ENCODE peak calls at places on chromosomes 2 and 18, in seven cellular contexts. J, P, U, I, H, Q and R are unnamed samples.

GRCh38 chr2:216319771-216320170 is 52.5 kb downstream of the MARCHF4 start:
- DNase-seq in J (peak; percentile 52), P (no peak), U (no peak), I (peak; percentile 37), H (no peak), Q (peak; percentile 79), R (no peak)

GRCh38 chr18:7987284-7987976 is 420.3 kb downstream of the PTPRM start:
- DNase-seq in J (peak; percentile 85), P (no peak), U (no peak), I (peak; percentile 88), H (peak; percentile 32), Q (no peak), R (no peak)

GRCh38 chr2:239818531-239819011 is 206.6 kb downstream of the NDUFA10 start:
- DNase-seq in J (no peak), P (no peak), U (no peak), I (no peak), H (no peak), Q (no peak), R (no peak)

GRCh38 chr2:144154205-144154604 is 365.7 kb downstream of the ZEB2 start:
- DNase-seq in J (no peak), P (no peak), U (no peak), I (no peak), H (no peak), Q (no peak), R (no peak)

GRCh38 chr2:30711646-30712085 is 95.6 kb downstream of the CAPN13 start:
- DNase-seq in J (peak; percentile 77), P (peak; percentile 77), U (peak; percentile 76), I (peak; percentile 96), H (peak; percentile 88), Q (peak; percentile 92), R (peak; percentile 88)

GRCh38 chr2:101159526-101159925 is 8.3 kb upstream of the TBC1D8 start:
- DNase-seq in J (no peak), P (no peak), U (no peak), I (no peak), H (no peak), Q (no peak), R (no peak)

GRCh38 chr18:44914028-44914427 is 233.3 kb downstream of the SETBP1 start:
- DNase-seq in J (no peak), P (no peak), U (no peak), I (no peak), H (no peak), Q (no peak), R (no peak)

GRCh38 chr2:204152616-204153015 is 216.1 kb downstream of the ICOS start:
- DNase-seq in J (peak; percentile 13), P (no peak), U (no peak), I (no peak), H (no peak), Q (peak; percentile 39), R (no peak)

GRCh38 chr2:190578158-190579057 is 43.9 kb upstream of the NEMP2 start:
- DNase-seq in J (peak; percentile 23), P (no peak), U (no peak), I (peak; percentile 35), H (no peak), Q (no peak), R (no peak)

GRCh38 chr2:222756951-222757645 is 85.6 kb downstream of the MOGAT1 start:
- DNase-seq in J (peak; percentile 91), P (no peak), U (no peak), I (peak; percentile 59), H (no peak), Q (no peak), R (no peak)

GRCh38 chr2:48113767-48114166 is 207.5 kb upstream of the FBXO11 start:
- DNase-seq in J (no peak), P (no peak), U (no peak), I (no peak), H (no peak), Q (no peak), R (no peak)

GRCh38 chr2:128563348-128563687 is 244.7 kb upstream of the HS6ST1 start:
- DNase-seq in J (peak; percentile 99), P (no peak), U (no peak), I (peak; percentile 94), H (no peak), Q (no peak), R (no peak)

GRCh38 chr2:28035816-28036215 is 145.3 kb downstream of the BABAM2 start:
- DNase-seq in J (no peak), P (no peak), U (no peak), I (no peak), H (peak; percentile 75), Q (no peak), R (no peak)

GRCh38 chr2:140759431-140760156 is 1371.2 kb downstream of the LRP1B start:
- DNase-seq in J (no peak), P (peak; percentile 2), U (no peak), I (no peak), H (no peak), Q (peak; percentile 35), R (no peak)

GRCh38 chr2:20618468-20618885 is 32.4 kb downstream of the HS1BP3 start:
- DNase-seq in J (no peak), P (no peak), U (no peak), I (no peak), H (no peak), Q (no peak), R (no peak)

DNA sequence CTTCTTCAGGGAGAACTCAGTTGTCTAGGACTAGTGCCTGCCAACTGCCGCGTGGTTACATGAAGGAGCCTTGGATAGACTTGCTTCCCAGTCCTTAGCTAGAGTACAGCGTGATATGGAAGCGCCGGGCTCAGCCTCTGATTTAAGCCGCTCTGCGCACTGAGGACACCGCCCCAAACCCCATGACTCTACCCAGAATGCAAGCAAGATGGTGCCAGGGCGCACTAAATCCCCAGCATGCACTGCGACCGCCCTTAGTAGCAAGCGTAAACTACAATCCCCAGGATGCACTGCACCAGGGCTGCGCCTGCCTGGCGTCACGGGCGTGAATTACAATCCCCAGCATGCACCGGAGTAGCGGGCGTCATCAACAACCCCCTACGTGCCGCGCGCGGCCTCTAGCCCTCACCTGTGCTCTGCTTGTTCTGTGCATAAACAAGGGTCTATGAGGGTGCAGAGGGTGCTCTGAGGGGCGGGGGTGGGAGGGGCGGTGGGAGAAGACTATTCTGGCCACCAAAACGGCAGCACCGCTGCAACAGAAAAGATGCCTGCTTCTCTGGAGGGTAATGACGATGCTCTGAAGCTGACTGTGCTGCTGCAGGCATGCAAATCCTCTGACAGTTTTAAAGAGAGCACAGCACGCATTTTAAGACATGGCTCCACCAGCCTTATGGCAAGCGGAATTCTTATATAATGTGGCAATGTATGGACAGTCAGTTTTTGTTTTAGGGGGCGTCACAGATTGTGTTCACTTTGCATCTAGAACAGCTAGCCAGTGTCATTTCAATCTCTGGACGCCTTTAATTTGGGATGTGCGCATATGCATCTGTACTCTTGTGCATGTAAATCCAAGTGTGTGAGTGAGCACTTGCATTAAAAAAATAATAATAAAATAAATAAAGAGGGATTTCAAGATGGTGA is 282.5 kb upstream of the MYT1L start:
- DNase-seq in J (peak; percentile 82), P (peak; percentile 75), U (peak; percentile 67), I (peak; percentile 92), H (peak; percentile 9), Q (peak; percentile 95), R (peak; percentile 65)
- H3K27ac ChIP-seq in J (no peak overlapping the region), P (no peak overlapping the region), U (no peak overlapping the region), I (no peak overlapping the region), H (no peak overlapping the region), Q (no peak overlapping the region), R (peak overlapping the region; percentile 58)

DNA sequence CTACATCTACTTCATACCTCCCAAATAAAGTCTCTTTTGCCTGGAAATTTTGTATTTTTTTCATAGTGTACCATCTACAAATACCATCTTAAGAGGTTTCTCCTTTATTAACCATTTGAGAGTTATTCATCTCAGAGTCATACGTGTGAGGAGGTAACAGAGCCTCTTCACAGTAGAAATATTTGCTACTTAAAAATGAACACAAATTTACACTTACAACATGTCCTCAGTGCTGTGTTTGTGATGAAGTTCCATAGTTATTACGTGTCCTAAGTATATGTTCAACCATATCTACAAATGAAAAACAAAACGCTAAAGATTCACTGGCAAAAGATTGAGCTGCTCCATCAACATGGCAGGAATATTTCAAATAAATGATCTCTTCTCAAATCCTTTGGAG is 48.5 kb upstream of the HNRNPA3 start:
- DNase-seq in J (no peak), P (no peak), U (no peak), I (no peak), H (no peak), Q (no peak), R (no peak)
- H3K4me3 ChIP-seq in J (peak overlapping the region; percentile 29), P (peak overlapping the region; percentile 27), U (no peak overlapping the region), I (peak overlapping the region; percentile 36), H (peak overlapping the region; percentile 26), Q (no peak overlapping the region), R (no peak overlapping the region)

DNA sequence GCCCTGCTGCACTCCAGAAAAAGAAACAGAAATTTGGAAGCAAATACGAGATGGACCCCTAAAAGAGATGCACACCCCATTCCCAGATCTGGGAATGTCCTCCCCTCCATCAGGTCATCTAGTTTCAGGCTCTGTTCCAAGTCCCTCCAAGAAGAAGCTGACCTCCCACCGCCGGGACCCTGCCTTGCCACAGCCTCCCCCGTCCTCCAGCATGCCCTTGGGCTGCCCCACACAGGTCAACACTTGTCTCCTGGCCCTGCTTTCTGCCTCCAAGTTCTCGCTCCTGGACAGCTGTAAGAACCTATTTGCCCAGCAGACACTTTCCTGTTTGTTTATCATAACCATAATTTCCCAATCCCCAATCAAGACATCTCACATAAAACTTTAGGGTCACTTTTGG is 2.0 kb downstream of the ASPRV1 start:
- DNase-seq in J (no peak), P (no peak), U (no peak), I (no peak), H (no peak), Q (no peak), R (no peak)
- H3K27me3 ChIP-seq in J (peaks cover 23% of the 10 kb centered on the region), P (no peaks in the 10 kb centered on the region), U (no peaks in the 10 kb centered on the region), I (no peaks in the 10 kb centered on the region), H (peaks cover 23% of the 10 kb centered on the region), Q (no peaks in the 10 kb centered on the region), R (peaks cover 5% of the 10 kb centered on the region)

DNA sequence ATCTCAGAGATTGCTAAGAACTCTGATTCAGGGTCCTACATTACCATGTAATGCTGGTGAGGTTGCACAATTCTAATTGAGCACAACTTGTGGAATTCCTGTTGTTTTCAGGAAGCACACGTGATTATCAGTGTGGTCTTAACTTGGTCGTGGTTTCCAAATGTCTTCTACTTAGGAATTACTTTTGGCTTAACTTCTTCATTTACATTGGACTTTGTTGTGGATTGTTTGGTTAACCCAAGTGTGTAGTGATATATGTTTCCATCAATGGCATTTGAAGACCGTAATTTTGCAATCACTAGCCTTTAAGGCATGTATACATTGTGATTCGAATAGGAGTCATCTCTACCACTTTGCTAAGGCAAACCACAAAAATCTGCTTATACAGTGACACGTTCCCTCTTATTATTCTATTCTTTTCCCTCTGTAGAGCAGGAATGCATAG is 373.3 kb downstream of the IRS1 start:
- DNase-seq in J (peak; percentile 93), P (no peak), U (no peak), I (peak; percentile 77), H (no peak), Q (no peak), R (no peak)
- H3K27ac ChIP-seq in J (peak overlapping the region; percentile 81), P (no peak overlapping the region), U (no peak overlapping the region), I (peak overlapping the region; percentile 92), H (no peak overlapping the region), Q (no peak overlapping the region), R (no peak overlapping the region)